ENCODE peak calls at places on chromosomes 3 and 15, in ten cellular contexts. J is transverse colon, Z is fibroblast of lung, C is GM12878, E is mesenchymal stem cell, A is keratinocyte, B is aorta, K is kidney epithelial cell, S is psoas muscle, Q is heart left ventricle. W is an unnamed sample. For H3K36me3, the result is how much of the 10 kb centered on the place peaks cover.

GRCh38 chr15:74425634-74426033 is 8.1 kb downstream of the SEMA7A start:
- DNase-seq in J (no peak), Z (no peak), C (no peak), E (no peak), A (no peak), B (no peak), K (no peak), S (no peak), Q (no peak), W (no peak)

GRCh38 chr15:63327648-63328421 is 50.4 kb downstream of the APH1B start:
- DNase-seq in J (no peak), Z (no peak), C (no peak), E (no peak), A (no peak), B (no peak), K (no peak), S (no peak), Q (no peak), W (no peak)

GRCh38 chr15:96261575-96262034 is 68.9 kb upstream of the NR2F2 start:
- DNase-seq in J (no peak), Z (no peak), C (peak), E (no peak), A (no peak), B (no peak), K (no peak), S (no peak), Q (no peak), W (no peak)

GRCh38 chr3:10556312-10556711 is 50.9 kb upstream of the ATP2B2 start:
- DNase-seq in J (no peak), Z (no peak), C (no peak), E (no peak), A (no peak), B (peak), K (no peak), S (no peak), Q (no peak), W (no peak)

GRCh38 chr3:42991369-42992315 is 12.5 kb downstream of the GASK1A start:
- DNase-seq in J (no peak), Z (peak), C (no peak), E (no peak), A (no peak), B (no peak), K (no peak), S (no peak), Q (no peak), W (peak)

GRCh38 chr3:167066977-167067843 is 312.9 kb downstream of the ZBBX start:
- DNase-seq in J (no peak), Z (no peak), C (no peak), E (no peak), A (no peak), B (no peak), K (no peak), S (no peak), Q (no peak), W (no peak)

GRCh38 chr3:45153658-45154437 is 7.7 kb upstream of the CDCP1 start:
- DNase-seq in J (no peak), Z (peak), C (no peak), E (peak), A (no peak), B (no peak), K (no peak), S (no peak), Q (no peak), W (peak)

GRCh38 chr15:78438595-78439285 is 724 bp downstream of the IREB2 start:
- DNase-seq in J (no peak), Z (peak), C (no peak), E (peak), A (no peak), B (no peak), K (no peak), S (no peak), Q (no peak), W (peak)

GRCh38 chr15:96703794-96704550 is 373.5 kb downstream of the NR2F2 start:
- DNase-seq in J (no peak), Z (peak), C (no peak), E (no peak), A (no peak), B (no peak), K (peak), S (no peak), Q (no peak), W (peak)

GRCh38 chr3:157816296-157816695 is 289.9 kb downstream of the SHOX2 start:
- DNase-seq in J (no peak), Z (no peak), C (no peak), E (no peak), A (no peak), B (no peak), K (no peak), S (no peak), Q (no peak), W (no peak)

GRCh38 chr3:103705641-103706040 is 1270.8 kb downstream of the ZPLD1 start:
- DNase-seq in J (no peak), Z (no peak), C (no peak), E (no peak), A (no peak), B (no peak), K (no peak), S (no peak), Q (no peak), W (no peak)

GRCh38 chr3:152261329-152261728 is 7.4 kb upstream of the MBNL1 start:
- DNase-seq in J (no peak), Z (no peak), C (no peak), E (no peak), A (no peak), B (no peak), K (no peak), S (no peak), Q (no peak), W (no peak)

GRCh38 chr3:38459499-38460048 is 5.9 kb downstream of the ACVR2B start:
- DNase-seq in J (no peak), Z (no peak), C (no peak), E (no peak), A (no peak), B (no peak), K (no peak), S (no peak), Q (no peak), W (no peak)

GRCh38 chr3:35936571-35936970 is 297.2 kb downstream of the ARPP21 start:
- DNase-seq in J (no peak), Z (peak), C (no peak), E (no peak), A (no peak), B (no peak), K (no peak), S (no peak), Q (no peak), W (peak)

GRCh38 chr15:63764124-63764827 is 69.5 kb downstream of the HERC1 start:
- DNase-seq in J (no peak), Z (no peak), C (no peak), E (no peak), A (no peak), B (no peak), K (no peak), S (no peak), Q (no peak), W (no peak)

GRCh38 chr15:98686983-98687382 is 38.6 kb downstream of the IGF1R start:
- DNase-seq in J (no peak), Z (no peak), C (no peak), E (no peak), A (no peak), B (no peak), K (no peak), S (no peak), Q (no peak), W (no peak)

GRCh38 chr3:64327039-64327804 is 102.0 kb upstream of the PRICKLE2 start:
- DNase-seq in J (peak), Z (no peak), C (no peak), E (peak), A (no peak), B (peak), K (no peak), S (peak), Q (peak), W (no peak)

GRCh38 chr3:142434503-142434902 is 13.3 kb downstream of the XRN1 start:
- DNase-seq in J (no peak), Z (no peak), C (no peak), E (no peak), A (no peak), B (no peak), K (no peak), S (no peak), Q (no peak), W (no peak)

GRCh38 chr15:41893422-41894250 is at the start of gene SPTBN5:
- DNase-seq in J (no peak), Z (no peak), C (no peak), E (no peak), A (no peak), B (peak), K (no peak), S (peak), Q (no peak), W (no peak)
- H3K4me3 ChIP-seq in J (no peak), Z (no peak), C (no peak), E (peak), A (peak), B (no peak), K (no peak), S (peak), Q (peak), W (no peak)

GRCh38 chr3:190089711-190090110 is 31.0 kb downstream of the P3H2 start:
- DNase-seq in J (no peak), Z (peak), C (peak), E (no peak), A (no peak), B (no peak), K (no peak), S (no peak), Q (no peak), W (peak)

GRCh38 chr3:190096345-190096744 is 24.4 kb downstream of the P3H2 start:
- DNase-seq in J (no peak), Z (no peak), C (no peak), E (no peak), A (no peak), B (no peak), K (no peak), S (no peak), Q (no peak), W (no peak)

GRCh38 chr3:190094201-190094718 is 26.4 kb downstream of the P3H2 start:
- DNase-seq in J (no peak), Z (peak), C (no peak), E (peak), A (no peak), B (no peak), K (no peak), S (no peak), Q (no peak), W (peak)

GRCh38 chr3:190088890-190089289 is 31.8 kb downstream of the P3H2 start:
- DNase-seq in J (no peak), Z (peak), C (no peak), E (no peak), A (no peak), B (no peak), K (no peak), S (no peak), Q (no peak), W (peak)

DNA sequence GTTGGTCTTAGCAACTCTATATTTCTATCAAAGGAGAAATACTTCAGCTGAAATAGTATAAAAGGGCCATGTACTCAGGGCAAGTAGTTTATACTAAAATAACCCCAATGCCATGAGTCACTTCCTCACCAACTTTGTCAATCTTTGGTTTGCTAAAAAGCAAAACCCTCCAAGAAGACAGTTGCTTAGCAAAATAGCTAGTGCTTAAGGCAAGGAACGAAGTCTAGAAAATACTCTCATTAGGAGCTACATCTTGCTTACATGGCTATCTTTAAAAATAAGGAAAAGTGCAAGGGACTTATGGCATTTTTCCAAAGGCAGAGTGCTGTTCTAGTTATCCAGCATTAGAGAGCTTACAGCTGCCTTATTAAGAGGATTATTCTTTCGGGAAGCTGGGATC is 28.4 kb downstream of the P3H2 start:
- DNase-seq in J (no peak), Z (peak), C (no peak), E (peak), A (no peak), B (no peak), K (no peak), S (no peak), Q (no peak), W (peak)
- H3K36me3 ChIP-seq in J (under half), Z (under half), C (under half), E (under half), A (under half), B (under half), K (under half), S (under half), Q (under half), W (under half)

GRCh38 chr15:55277116-55277564 is 12.5 kb downstream of the RAB27A start:
- DNase-seq in J (peak), Z (peak), C (peak), E (peak), A (no peak), B (no peak), K (no peak), S (no peak), Q (no peak), W (peak)
- H3K4me3 ChIP-seq in J (no peak), Z (no peak), C (no peak), E (no peak), A (no peak), B (no peak), K (no peak), S (no peak), Q (no peak), W (no peak)

GRCh38 chr3:111902534-111902933 is 43.5 kb downstream of the PHLDB2 start:
- DNase-seq in J (no peak), Z (no peak), C (no peak), E (no peak), A (no peak), B (no peak), K (no peak), S (no peak), Q (no peak), W (no peak)
- H3K36me3 ChIP-seq in J (under half), Z (under half), C (under half), E (under half), A (under half), B (under half), K (under half), S (under half), Q (under half), W (under half)

DNA sequence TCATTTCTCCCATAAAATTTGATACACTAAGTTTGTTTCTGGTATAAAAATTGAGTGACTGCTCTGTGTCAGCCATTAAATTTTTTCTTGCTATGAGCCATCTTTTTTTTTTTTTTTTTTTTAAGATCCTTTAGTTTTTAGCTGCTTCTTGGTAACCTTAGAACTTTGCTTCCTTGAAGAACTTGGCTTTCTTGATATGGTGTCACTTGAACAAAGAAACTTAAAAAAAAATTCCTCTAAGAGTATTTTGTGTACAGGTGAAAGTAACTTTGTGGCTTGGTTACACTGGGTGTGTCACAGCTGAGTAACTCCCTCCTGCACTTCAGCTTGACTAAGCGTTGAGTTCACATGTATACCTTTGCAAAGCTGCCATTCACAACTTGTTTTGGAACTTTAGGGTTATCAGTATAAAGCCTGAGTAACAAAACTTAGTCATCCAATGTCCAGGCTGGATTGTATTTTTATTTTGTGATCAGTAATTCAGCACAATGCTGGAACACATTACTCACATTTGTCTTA is 6.5 kb downstream of the CHD2 start:
- DNase-seq in J (no peak), Z (peak), C (no peak), E (no peak), A (peak), B (no peak), K (no peak), S (no peak), Q (no peak), W (peak)
- H3K4me3 ChIP-seq in J (no peak), Z (peak), C (peak), E (peak), A (peak), B (no peak), K (no peak), S (peak), Q (no peak), W (peak)

DNA sequence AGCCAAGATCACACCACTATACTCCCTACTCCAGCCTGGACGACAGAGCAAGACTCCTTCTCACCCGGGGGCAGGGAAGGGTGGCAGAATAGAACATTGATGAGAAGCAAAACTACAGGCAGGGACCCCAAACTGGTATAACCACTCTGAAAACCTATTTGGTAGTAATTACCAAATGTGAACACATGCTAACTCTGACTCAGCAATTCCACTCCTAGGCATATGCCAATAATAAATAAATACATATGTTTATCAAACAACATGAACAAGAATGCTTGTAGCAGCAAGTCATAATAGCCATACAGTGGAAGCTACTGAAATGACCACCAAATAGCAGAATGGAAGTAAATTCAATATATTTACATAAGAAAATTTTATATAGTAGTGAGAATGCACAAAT is 31.0 kb upstream of the USP50 start:
- DNase-seq in J (no peak), Z (no peak), C (no peak), E (no peak), A (no peak), B (no peak), K (no peak), S (no peak), Q (no peak), W (no peak)
- H3K36me3 ChIP-seq in J (under half), Z (under half), C (under half), E (half or more), A (under half), B (under half), K (under half), S (under half), Q (under half), W (under half)

W was measured in astrocyte.